ENCODE peak calls at places on chromosome 1, in four cellular contexts. A is retina, B is left colon, T is bronchial epithelial cell. K is an unnamed sample.
A peak's percentile ranks its signal among the peaks of the same experiment; 100 is the strongest.

GRCh38 chr1:64744492-64745180 is at the start of gene RAVER2:
- DNase-seq in A (peak; percentile 85), T (peak; percentile 28), B (peak; percentile 85), K (peak; percentile 75)

GRCh38 chr1:55974714-55975441 is 604.5 kb downstream of the PLPP3 start:
- DNase-seq in B (no peak), T (no peak), A (no peak), K (no peak)

GRCh38 chr1:39293375-39294070 is 89.0 kb downstream of the MACF1 start:
- DNase-seq in T (no peak), B (no peak), A (no peak), K (peak; percentile 27)

GRCh38 chr1:46582972-46583371 is 21.1 kb downstream of the MKNK1 start:
- DNase-seq in A (no peak), T (no peak), B (no peak), K (no peak)

GRCh38 chr1:184399192-184399847 is 12.5 kb downstream of the C1orf21 start:
- DNase-seq in B (no peak), T (no peak), A (no peak), K (no peak)

GRCh38 chr1:246773213-246773641 is 49.0 kb downstream of the SCCPDH start:
- DNase-seq in B (no peak), T (peak; percentile 69), A (no peak), K (peak; percentile 91)

GRCh38 chr1:33030575-33030974 is 6.1 kb downstream of the AK2 start:
- DNase-seq in A (no peak), B (no peak), T (no peak), K (peak; percentile 48)

GRCh38 chr1:99965646-99966375 is 4.0 kb upstream of the SLC35A3 start:
- DNase-seq in B (no peak), A (no peak), T (peak; percentile 72), K (peak; percentile 70)

GRCh38 chr1:7922301-7922700 is 18.3 kb downstream of the TNFRSF9 start:
- DNase-seq in A (no peak), B (no peak), T (no peak), K (no peak)

GRCh38 chr1:181779343-181779742 is 282.2 kb downstream of the ZNF648 start:
- DNase-seq in A (no peak), T (no peak), B (no peak), K (no peak)

GRCh38 chr1:55689800-55690199 is 474.6 kb upstream of the USP24 start:
- DNase-seq in T (no peak), A (no peak), B (no peak), K (no peak)

K was measured in epithelial cell of esophagus.